ENCODE peak calls at places on chromosomes 5 and 9, in five cellular contexts. R, Y, K, N and B are unnamed samples.

GRCh38 chr9:1598270-1598669 is 416.9 kb upstream of the SMARCA2 start:
- DNase-seq in Y (no peak), N (no peak), R (no peak), K (no peak), B (no peak)

GRCh38 chr5:153400931-153401330 is 89.5 kb upstream of the GRIA1 start:
- DNase-seq in Y (no peak), K (no peak), R (no peak), N (no peak), B (no peak)

GRCh38 chr5:143055596-143056330 is 285.6 kb downstream of the ARHGAP26 start:
- DNase-seq in N (no peak), K (no peak), R (no peak), Y (no peak), B (no peak)

GRCh38 chr9:1117439-1117838 is 67.3 kb downstream of the DMRT2 start:
- DNase-seq in K (no peak), N (no peak), Y (no peak), R (no peak), B (no peak)

GRCh38 chr9:109052416-109052815 is 39.1 kb upstream of the CTNNAL1 start:
- DNase-seq in N (no peak), Y (no peak), K (no peak), R (no peak), B (no peak)

GRCh38 chr9:137127301-137128157 is 11.4 kb upstream of the GRIN1 start:
- DNase-seq in R (peak), N (no peak), Y (peak), K (no peak), B (no peak)

GRCh38 chr5:33891731-33892418 is at the start of gene ADAMTS12:
- DNase-seq in Y (no peak), N (peak), R (peak), K (peak), B (peak)

GRCh38 chr9:96020822-96021615 is 145.5 kb downstream of the ERCC6L2 start:
- DNase-seq in Y (no peak), N (no peak), K (no peak), R (peak), B (peak)

GRCh38 chr5:150052326-150053230 is 33.8 kb downstream of the CSF1R start:
- DNase-seq in R (no peak), N (no peak), Y (no peak), K (no peak), B (no peak)

GRCh38 chr9:109253637-109254284 is 67.1 kb downstream of the EPB41L4B start:
- DNase-seq in Y (no peak), R (no peak), N (peak), K (no peak), B (no peak)

GRCh38 chr9:131755541-131756198 is 15.8 kb upstream of the RAPGEF1 start:
- DNase-seq in Y (peak), K (peak), N (no peak), R (peak), B (peak)

GRCh38 chr9:89743576-89744254 is 138.9 kb downstream of the GADD45G start:
- DNase-seq in Y (peak), K (no peak), R (no peak), N (no peak), B (no peak)

GRCh38 chr5:131640043-131640856 is 5.2 kb upstream of the RAPGEF6 start:
- DNase-seq in R (no peak), Y (peak), N (no peak), K (no peak), B (no peak)

GRCh38 chr9:128007566-128008138 is 26.9 kb upstream of the EEIG1 start:
- DNase-seq in K (no peak), N (no peak), Y (peak), R (no peak), B (no peak)

GRCh38 chr9:4182831-4183230 is 117.0 kb downstream of the GLIS3 start:
- DNase-seq in R (no peak), Y (no peak), K (no peak), N (no peak), B (no peak)

GRCh38 chr9:114176601-114177295 is 21.4 kb downstream of the COL27A1 start:
- DNase-seq in N (no peak), K (no peak), R (no peak), Y (no peak), B (no peak)

GRCh38 chr9:126631254-126631653 is 17.5 kb downstream of the LMX1B start:
- DNase-seq in K (no peak), Y (no peak), R (no peak), N (no peak), B (no peak)

GRCh38 chr5:39947657-39948056 is 522.9 kb upstream of the DAB2 start:
- DNase-seq in N (no peak), K (no peak), R (no peak), Y (no peak), B (no peak)

GRCh38 chr5:115601709-115602584 is at the start of gene TICAM2:
- DNase-seq in Y (peak), N (no peak), R (peak), K (peak), B (no peak)

GRCh38 chr9:93086445-93087224 is 9.4 kb upstream of the CARD19 start:
- DNase-seq in N (no peak), K (no peak), R (no peak), Y (no peak), B (no peak)

GRCh38 chr9:107251756-107252322 is 31.2 kb upstream of the RAD23B start:
- DNase-seq in R (no peak), N (no peak), K (peak), Y (no peak), B (no peak)

GRCh38 chr9:76932778-76933177 is 26.9 kb upstream of the PRUNE2 start:
- DNase-seq in Y (no peak), R (no peak), N (no peak), K (no peak), B (no peak)